ENCODE peak calls at places on chromosome 5, in seven cellular contexts. N is NCI-H748 treated with DMSO at 0.1 percent for 48 hours; O is stimulated activated CD4-positive, alpha-beta T cell treated with anti-CD3 and anti-CD28 coated beads, Interleukin-1b, Interleukin-23, amount 100 ng/mL, for 1 hour; T is tibial artery; G is left kidney; Z is upper lobe of right lung; M is AG09309. Q is an unnamed sample.

GRCh38 chr5:179623906-179624741 is 653 bp upstream of the HNRNPH1 start:
- DNase-seq in N (no peak), T (peak), M (peak), G (peak), O (no peak), Z (no peak), Q (peak)

GRCh38 chr5:96066386-96066719 is 104.7 kb upstream of the ELL2 start:
- DNase-seq in Z (no peak), M (no peak), O (no peak), G (no peak), T (no peak), N (no peak), Q (no peak)

GRCh38 chr5:67299317-67299716 is 102.7 kb upstream of the CD180 start:
- DNase-seq in M (no peak), G (no peak), O (no peak), Z (no peak), N (no peak), T (no peak), Q (no peak)

GRCh38 chr5:69493235-69493925 is 790 bp downstream of the OCLN start:
- DNase-seq in Z (peak), T (no peak), N (no peak), O (no peak), G (peak), M (no peak), Q (no peak)

GRCh38 chr5:109865636-109866035 is 175.9 kb downstream of the MAN2A1 start:
- DNase-seq in Z (no peak), M (peak), G (peak), O (no peak), T (no peak), N (no peak), Q (peak)

GRCh38 chr5:36206913-36207312 is 34.8 kb downstream of the NADK2 start:
- DNase-seq in Z (no peak), N (no peak), T (no peak), O (no peak), M (no peak), G (no peak), Q (no peak)

GRCh38 chr5:24045034-24045433 is 537.6 kb downstream of the PRDM9 start:
- DNase-seq in T (no peak), O (no peak), Z (no peak), N (no peak), G (no peak), M (no peak), Q (no peak)

GRCh38 chr5:52840286-52841050 is 52.8 kb downstream of the ITGA1 start:
- DNase-seq in G (peak), Z (no peak), N (no peak), M (no peak), O (no peak), T (no peak), Q (no peak)

GRCh38 chr5:106127341-106127781 is 1543.4 kb downstream of the EFNA5 start:
- DNase-seq in O (no peak), G (no peak), Z (no peak), M (no peak), N (no peak), T (no peak), Q (no peak)

GRCh38 chr5:179668404-179668803 is 12.4 kb downstream of the CBY3 start:
- DNase-seq in G (peak), T (no peak), Z (no peak), M (no peak), O (no peak), N (peak), Q (no peak)

GRCh38 chr5:141717043-141717442 is 35.0 kb upstream of the ARAP3 start:
- DNase-seq in M (no peak), T (no peak), Z (no peak), N (no peak), O (no peak), G (no peak), Q (no peak)

GRCh38 chr5:14552017-14552416 is 29.6 kb upstream of the OTULINL start:
- DNase-seq in M (no peak), Z (no peak), N (no peak), O (no peak), G (no peak), T (peak), Q (no peak)

Q was measured in non-pigmented ciliary epithelial cell.